ENCODE peak calls at places on chromosomes 7 and 10, in ten cellular contexts. Y is HTR-8/SVneo; X is neural progenitor cell; Z is lung; R is stimulated activated CD4-positive, alpha-beta T cell treated with anti-CD3 and anti-CD28 coated beads, Interleukin-12 subunit alpha, Interleukin-12 subunit beta, amount 100 ng/mL, for 48 hours; L is cardiac fibroblast; C is heart left ventricle; Q is GM23248; N is pancreas; G is ovary. M is an unnamed sample.

GRCh38 chr10:36178616-36179015 is 536.5 kb upstream of the FZD8 start:
- DNase-seq in Y (no peak), X (no peak), Z (no peak), R (no peak), L (no peak), C (no peak), Q (no peak), N (no peak), G (no peak), M (no peak)

GRCh38 chr7:50307368-50308012 is 3.0 kb downstream of the IKZF1 start:
- DNase-seq in Y (no peak), X (peak), Z (no peak), R (peak), L (no peak), C (no peak), Q (no peak), N (no peak), G (no peak), M (no peak)

GRCh38 chr10:68601490-68602265 is 41.5 kb downstream of the TET1 start:
- DNase-seq in Y (no peak), X (no peak), Z (no peak), R (no peak), L (no peak), C (no peak), Q (no peak), N (no peak), G (no peak), M (no peak)

GRCh38 chr10:67612577-67613537 is 83.1 kb downstream of the CTNNA3 start:
- DNase-seq in Y (peak), X (no peak), Z (no peak), R (peak), L (peak), C (no peak), Q (peak), N (no peak), G (no peak), M (no peak)

GRCh38 chr10:124999433-125000365 is 57.8 kb downstream of the ZRANB1 start:
- DNase-seq in Y (no peak), X (no peak), Z (no peak), R (no peak), L (peak), C (peak), Q (peak), N (no peak), G (peak), M (no peak)

GRCh38 chr7:11212080-11212711 is 238.5 kb downstream of the PHF14 start:
- DNase-seq in Y (peak), X (peak), Z (peak), R (peak), L (peak), C (peak), Q (peak), N (no peak), G (peak), M (peak)

GRCh38 chr10:17779761-17780160 is 27.8 kb downstream of the TMEM236 start:
- DNase-seq in Y (no peak), X (no peak), Z (no peak), R (no peak), L (no peak), C (no peak), Q (no peak), N (no peak), G (no peak), M (no peak)

GRCh38 chr7:3544202-3544601 is 243.2 kb downstream of the SDK1 start:
- DNase-seq in Y (no peak), X (peak), Z (no peak), R (no peak), L (no peak), C (no peak), Q (no peak), N (no peak), G (no peak), M (no peak)

GRCh38 chr7:37942934-37943610 is 22.6 kb downstream of the EPDR1 start:
- DNase-seq in Y (no peak), X (peak), Z (peak), R (no peak), L (peak), C (peak), Q (no peak), N (peak), G (peak), M (no peak)

GRCh38 chr7:69698109-69698840 is 100.0 kb downstream of the AUTS2 start:
- DNase-seq in Y (no peak), X (no peak), Z (no peak), R (no peak), L (no peak), C (no peak), Q (no peak), N (no peak), G (no peak), M (no peak)

GRCh38 chr10:19824397-19825342 is 8.4 kb downstream of the PLXDC2 start:
- DNase-seq in Y (no peak), X (peak), Z (no peak), R (no peak), L (no peak), C (no peak), Q (no peak), N (no peak), G (no peak), M (no peak)

GRCh38 chr7:73606801-73607691 is 17.3 kb downstream of the MLXIPL start:
- DNase-seq in Y (peak), X (peak), Z (peak), R (no peak), L (peak), C (peak), Q (peak), N (peak), G (peak), M (peak)

GRCh38 chr10:132918264-132918616 is 24.1 kb downstream of the CFAP46 start:
- DNase-seq in Y (no peak), X (no peak), Z (no peak), R (no peak), L (no peak), C (no peak), Q (no peak), N (no peak), G (peak), M (no peak)

GRCh38 chr7:158550886-158551452 is 36.7 kb downstream of the PTPRN2 start:
- DNase-seq in Y (no peak), X (no peak), Z (no peak), R (no peak), L (no peak), C (no peak), Q (no peak), N (no peak), G (no peak), M (no peak)

GRCh38 chr10:58217612-58218011 is 50.1 kb downstream of the IPMK start:
- DNase-seq in Y (peak), X (no peak), Z (no peak), R (no peak), L (peak), C (no peak), Q (peak), N (no peak), G (no peak), M (no peak)

GRCh38 chr7:117211614-117212013 is 111.2 kb downstream of the WNT2 start:
- DNase-seq in Y (no peak), X (no peak), Z (no peak), R (no peak), L (no peak), C (no peak), Q (no peak), N (no peak), G (no peak), M (no peak)

GRCh38 chr10:615583-616152 is 73.8 kb downstream of the DIP2C start:
- DNase-seq in Y (no peak), X (peak), Z (no peak), R (no peak), L (peak), C (no peak), Q (peak), N (no peak), G (no peak), M (no peak)

GRCh38 chr7:104530243-104530642 is 201.8 kb downstream of the LHFPL3 start:
- DNase-seq in Y (no peak), X (no peak), Z (no peak), R (no peak), L (no peak), C (no peak), Q (no peak), N (no peak), G (no peak), M (no peak)

GRCh38 chr7:110568388-110568787 is 522.5 kb upstream of the LRRN3 start:
- DNase-seq in Y (no peak), X (no peak), Z (no peak), R (no peak), L (no peak), C (no peak), Q (no peak), N (no peak), G (no peak), M (no peak)

GRCh38 chr7:135979674-135980660 is 2.8 kb upstream of the MTPN start:
- DNase-seq in Y (no peak), X (no peak), Z (no peak), R (no peak), L (peak), C (no peak), Q (peak), N (no peak), G (no peak), M (no peak)

GRCh38 chr10:95236068-95236903 is 42.2 kb downstream of the ACSM6 start:
- DNase-seq in Y (no peak), X (no peak), Z (no peak), R (no peak), L (peak), C (no peak), Q (peak), N (no peak), G (no peak), M (no peak)

GRCh38 chr7:90973146-90973545 is 291.1 kb upstream of the FZD1 start:
- DNase-seq in Y (no peak), X (no peak), Z (no peak), R (no peak), L (peak), C (no peak), Q (peak), N (no peak), G (no peak), M (no peak)

GRCh38 chr7:73521636-73522080 is 435 bp downstream of the BAZ1B start:
- DNase-seq in Y (no peak), X (no peak), Z (no peak), R (no peak), L (no peak), C (peak), Q (peak), N (no peak), G (no peak), M (no peak)

GRCh38 chr7:138483516-138483915 is 23.5 kb downstream of the TRIM24 start:
- DNase-seq in Y (no peak), X (no peak), Z (no peak), R (no peak), L (no peak), C (no peak), Q (no peak), N (no peak), G (no peak), M (no peak)

GRCh38 chr7:87935373-87935706 is 1.3 kb downstream of the ADAM22 start:
- DNase-seq in Y (no peak), X (no peak), Z (no peak), R (no peak), L (no peak), C (no peak), Q (no peak), N (no peak), G (no peak), M (no peak)

GRCh38 chr10:79079490-79080355 is 11.0 kb downstream of the ZMIZ1 start:
- DNase-seq in Y (no peak), X (no peak), Z (no peak), R (no peak), L (peak), C (no peak), Q (peak), N (no peak), G (peak), M (no peak)

GRCh38 chr10:62788861-62789467 is 15.6 kb upstream of the ADO start:
- DNase-seq in Y (no peak), X (no peak), Z (no peak), R (no peak), L (peak), C (no peak), Q (peak), N (no peak), G (peak), M (no peak)

GRCh38 chr7:140006600-140006999 is 56.2 kb downstream of the PARP12 start:
- DNase-seq in Y (no peak), X (no peak), Z (no peak), R (no peak), L (no peak), C (no peak), Q (no peak), N (no peak), G (no peak), M (no peak)

GRCh38 chr10:14530465-14530864 is 199.7 kb upstream of the FRMD4A start:
- DNase-seq in Y (no peak), X (no peak), Z (no peak), R (no peak), L (no peak), C (no peak), Q (no peak), N (no peak), G (no peak), M (no peak)

GRCh38 chr10:70832236-70832635 is 16.5 kb downstream of the SGPL1 start:
- DNase-seq in Y (no peak), X (no peak), Z (no peak), R (no peak), L (peak), C (no peak), Q (peak), N (no peak), G (no peak), M (no peak)

GRCh38 chr7:22723171-22723601 is 3.8 kb upstream of the IL6 start:
- DNase-seq in Y (no peak), X (no peak), Z (peak), R (no peak), L (peak), C (peak), Q (peak), N (no peak), G (peak), M (no peak)

GRCh38 chr7:79452495-79453265 is 787 bp downstream of the MAGI2 start:
- DNase-seq in Y (peak), X (peak), Z (peak), R (no peak), L (peak), C (peak), Q (peak), N (no peak), G (peak), M (no peak)

GRCh38 chr10:122381680-122382079 is 7.2 kb downstream of the PLEKHA1 start:
- DNase-seq in Y (no peak), X (no peak), Z (no peak), R (no peak), L (no peak), C (no peak), Q (no peak), N (no peak), G (no peak), M (no peak)

GRCh38 chr10:15719899-15720634 is at the start of gene ITGA8:
- DNase-seq in Y (no peak), X (peak), Z (no peak), R (peak), L (peak), C (peak), Q (peak), N (no peak), G (peak), M (no peak)